ENCODE peak calls at places on chromosomes 7 and 10, in ten cellular contexts. U, T, M, H, E, X, F, A, C and I are unnamed samples.

GRCh38 chr7:20681258-20681882 is 65.9 kb downstream of the ABCB5 start:
- DNase-seq in U (no peak), T (no peak), M (no peak), H (no peak), E (no peak), X (no peak), F (no peak), A (no peak), C (no peak), I (no peak)

GRCh38 chr10:126638542-126638941 is 32.0 kb downstream of the C10orf90 start:
- DNase-seq in U (no peak), T (no peak), M (no peak), H (no peak), E (no peak), X (peak), F (no peak), A (no peak), C (no peak), I (no peak)

GRCh38 chr10:53646525-53646924 is 873.9 kb upstream of the MBL2 start:
- DNase-seq in U (no peak), T (no peak), M (no peak), H (no peak), E (no peak), X (no peak), F (no peak), A (no peak), C (no peak), I (no peak)

GRCh38 chr10:470339-471003 is 219.0 kb downstream of the DIP2C start:
- DNase-seq in U (no peak), T (no peak), M (no peak), H (no peak), E (no peak), X (no peak), F (no peak), A (no peak), C (no peak), I (no peak)

GRCh38 chr7:68218461-68218860 is 1221.8 kb downstream of the TYW1 start:
- DNase-seq in U (no peak), T (no peak), M (no peak), H (no peak), E (no peak), X (peak), F (no peak), A (no peak), C (no peak), I (no peak)

GRCh38 chr10:104293021-104293420 is 24.0 kb downstream of the GSTO2 start:
- DNase-seq in U (peak), T (peak), M (no peak), H (no peak), E (no peak), X (peak), F (no peak), A (no peak), C (no peak), I (no peak)

GRCh38 chr10:43960477-43960876 is 311.8 kb upstream of the ZNF32 start:
- DNase-seq in U (no peak), T (no peak), M (no peak), H (no peak), E (no peak), X (no peak), F (no peak), A (no peak), C (no peak), I (no peak)

GRCh38 chr7:1512781-1513656 is 8.8 kb upstream of the INTS1 start:
- DNase-seq in U (peak), T (no peak), M (peak), H (peak), E (no peak), X (no peak), F (peak), A (no peak), C (peak), I (peak)

GRCh38 chr7:143429770-143430698 is 13.2 kb upstream of the TAS2R60 start:
- DNase-seq in U (peak), T (peak), M (no peak), H (no peak), E (no peak), X (no peak), F (no peak), A (no peak), C (no peak), I (no peak)

GRCh38 chr10:34109952-34110702 is 705.0 kb downstream of the PARD3 start:
- DNase-seq in U (peak), T (peak), M (no peak), H (no peak), E (no peak), X (no peak), F (no peak), A (no peak), C (no peak), I (no peak)

GRCh38 chr10:75648186-75648761 is 216.8 kb downstream of the LRMDA start:
- DNase-seq in U (no peak), T (no peak), M (no peak), H (no peak), E (no peak), X (no peak), F (no peak), A (no peak), C (no peak), I (no peak)

GRCh38 chr10:77125231-77125630 is 512.4 kb downstream of the KCNMA1 start:
- DNase-seq in U (no peak), T (no peak), M (no peak), H (no peak), E (no peak), X (no peak), F (no peak), A (no peak), C (no peak), I (no peak)

GRCh38 chr7:3771906-3772305 is 470.9 kb downstream of the SDK1 start:
- DNase-seq in U (no peak), T (no peak), M (no peak), H (no peak), E (no peak), X (no peak), F (no peak), A (no peak), C (no peak), I (no peak)

GRCh38 chr7:26143298-26144044 is 8.5 kb upstream of the NFE2L3 start:
- DNase-seq in U (no peak), T (peak), M (no peak), H (no peak), E (no peak), X (no peak), F (no peak), A (no peak), C (no peak), I (no peak)

GRCh38 chr10:28503114-28503513 is 29.8 kb upstream of the WAC start:
- DNase-seq in U (no peak), T (peak), M (no peak), H (no peak), E (peak), X (no peak), F (peak), A (no peak), C (no peak), I (no peak)

GRCh38 chr7:142319970-142320369 is 62.1 kb upstream of the PRSS58 start:
- DNase-seq in U (no peak), T (no peak), M (no peak), H (no peak), E (no peak), X (peak), F (no peak), A (peak), C (no peak), I (peak)